ENCODE peak calls at places on chromosomes 12 and 14, in four cellular contexts. V is K562, Q is A549, S is HepG2. Z is an unnamed sample.

GRCh38 chr12:132312516-132312915 is 16.9 kb downstream of the GALNT9 start:
- DNase-seq in V (no peak), Q (no peak), S (no peak), Z (no peak)

GRCh38 chr12:53006810-53007742 is 820 bp downstream of the EIF4B start:
- DNase-seq in V (peak; percentile 93), Q (peak; percentile 93), S (peak; percentile 71), Z (peak; percentile 93)

GRCh38 chr12:75011120-75011519 is 198.5 kb downstream of the KCNC2 start:
- DNase-seq in V (no peak), Q (no peak), S (no peak), Z (peak; percentile 19)

GRCh38 chr14:53953828-53954550 is 2.6 kb downstream of the BMP4 start:
- DNase-seq in V (no peak), Q (peak; percentile 32), S (peak; percentile 24), Z (no peak)

GRCh38 chr14:22388669-22389625 is 200.1 kb downstream of the DAD1 start:
- DNase-seq in V (no peak), Q (no peak), S (peak; percentile 67), Z (peak; percentile 11)

GRCh38 chr12:108801736-108802665 is 55.4 kb downstream of the SSH1 start:
- DNase-seq in V (no peak), Q (no peak), S (no peak), Z (no peak)

GRCh38 chr14:50318031-50318626 is 6.0 kb downstream of the DMAC2L start:
- DNase-seq in V (peak; percentile 24), Q (peak; percentile 46), S (peak; percentile 27), Z (peak; percentile 28)

GRCh38 chr12:95978774-95979173 is 17.4 kb downstream of the HAL start:
- DNase-seq in V (peak; percentile 6), Q (no peak), S (no peak), Z (no peak)

GRCh38 chr12:2049604-2050540 is 2.9 kb upstream of the CACNA1C start:
- DNase-seq in V (no peak), Q (no peak), S (peak; percentile 50), Z (peak; percentile 22)

GRCh38 chr12:81866081-81866480 is 106.9 kb upstream of the PPFIA2 start:
- DNase-seq in V (no peak), Q (no peak), S (no peak), Z (no peak)

GRCh38 chr12:3537916-3538690 is 47.1 kb downstream of the PRMT8 start:
- DNase-seq in V (no peak), Q (no peak), S (no peak), Z (no peak)

GRCh38 chr14:88380405-88380804 is 5.1 kb upstream of the SPATA7 start:
- DNase-seq in V (no peak), Q (peak; percentile 18), S (no peak), Z (peak; percentile 4)

GRCh38 chr14:96852823-96853422 is 55.7 kb downstream of the VRK1 start:
- DNase-seq in V (peak; percentile 57), Q (peak; percentile 56), S (peak; percentile 18), Z (peak; percentile 48)

GRCh38 chr12:15372313-15372712 is 50.0 kb downstream of the PTPRO start:
- DNase-seq in V (no peak), Q (no peak), S (no peak), Z (no peak)

GRCh38 chr14:49768301-49769121 is 558 bp downstream of the KLHDC2 start:
- DNase-seq in V (peak; percentile 74), Q (peak; percentile 81), S (peak; percentile 70), Z (peak; percentile 74)

DNA sequence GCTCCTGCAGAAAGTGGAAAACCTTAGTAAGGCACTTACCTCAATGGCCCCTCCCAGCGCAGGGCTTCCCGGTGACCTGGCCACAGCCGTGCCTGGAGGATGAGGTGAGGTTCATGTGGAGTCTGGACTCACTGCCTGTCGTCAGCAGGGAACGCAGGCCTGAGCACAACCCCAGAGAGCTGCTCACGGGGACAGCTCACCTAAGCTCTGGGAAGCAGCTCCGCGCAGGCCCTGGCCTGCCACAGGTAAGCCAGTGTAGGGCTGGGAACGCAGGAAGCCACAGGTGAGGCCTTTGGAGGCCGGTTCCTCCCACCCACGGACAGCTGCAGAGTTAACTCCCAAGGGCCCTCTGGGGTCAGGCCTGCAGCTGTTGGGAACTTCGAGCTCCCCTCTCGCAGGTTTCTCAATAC is 32.8 kb downstream of the ANAPC7 start:
- DNase-seq in V (no peak), Q (no peak), S (no peak), Z (no peak)
- TF ChIP-seq POLR2A in V (no peak), Q (no peak), S (no peak), Z (no peak)

DNA sequence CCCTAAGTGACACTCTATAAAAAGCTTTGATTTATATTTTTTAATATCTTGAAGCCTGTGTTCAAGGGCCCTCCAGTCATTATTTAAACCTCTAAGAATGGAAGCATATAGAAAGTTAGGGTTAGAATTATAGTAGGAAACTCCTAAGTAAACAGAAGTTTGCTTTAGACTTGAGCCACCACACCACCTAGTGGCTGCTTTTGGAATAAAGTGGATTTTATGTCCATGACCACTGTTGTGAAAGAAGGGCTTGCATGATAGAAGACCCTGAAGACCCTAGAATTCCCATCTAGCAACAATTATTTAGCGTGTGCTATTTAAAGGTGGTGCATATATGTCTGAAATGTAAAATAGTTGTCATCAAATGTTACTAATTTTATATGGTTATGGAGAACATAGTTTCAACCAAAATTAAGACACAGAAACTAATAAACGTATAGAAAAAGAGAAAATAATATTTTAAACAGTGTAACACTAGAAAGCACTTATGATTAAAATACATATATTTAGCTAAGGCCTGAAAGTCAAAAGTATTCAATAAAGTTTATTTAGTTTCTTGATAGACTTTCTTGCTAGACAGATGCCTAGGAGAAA is 21.3 kb downstream of the LRRIQ1 start:
- DNase-seq in V (peak; percentile 48), Q (peak; percentile 68), S (peak; percentile 30), Z (peak; percentile 68)
- TF ChIP-seq MYC in V (no peak), Q (no peak), S (no peak), Z (no peak)

GRCh38 chr14:24734917-24735500 is 101.0 kb upstream of the GZMB start:
- DNase-seq in V (peak; percentile 64), Q (peak; percentile 61), S (peak; percentile 86), Z (peak; percentile 72)
- TF ChIP-seq CTCF in V (peak; percentile 41), Q (peak; percentile 66), S (peak; percentile 91), Z (peak; percentile 64)

GRCh38 chr12:51954465-51955361 is 3.2 kb downstream of the ACVR1B start:
- DNase-seq in V (peak; percentile 59), Q (peak; percentile 38), S (peak; percentile 55), Z (peak; percentile 74)
- TF ChIP-seq POLR2A in V (no peak), Q (no peak), S (no peak), Z (no peak)

GRCh38 chr12:28149279-28149678 is 41.0 kb upstream of the CCDC91 start:
- DNase-seq in V (no peak), Q (no peak), S (no peak), Z (no peak)
- TF ChIP-seq MYC in V (no peak), Q (no peak), S (no peak), Z (no peak)

DNA sequence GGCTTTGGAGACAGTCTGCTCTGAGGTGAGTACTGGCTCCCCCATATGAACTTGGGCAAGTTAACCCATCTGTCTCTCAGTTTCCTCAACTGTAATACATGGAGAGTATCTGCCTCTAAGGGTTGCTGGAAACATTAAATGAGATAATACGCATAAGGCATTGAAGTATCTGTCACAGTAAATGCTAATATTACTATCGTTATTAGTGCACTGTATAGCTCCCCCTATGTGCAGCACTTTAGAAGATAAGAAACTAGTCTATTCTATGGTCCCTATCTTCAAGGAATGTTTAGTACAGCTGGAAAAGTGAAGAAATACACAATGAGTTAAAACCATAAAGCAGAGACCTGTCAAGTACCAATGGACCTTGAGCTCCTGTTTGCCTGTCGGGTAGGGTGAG is 51.7 kb upstream of the CFL2 start:
- DNase-seq in V (no peak), Q (peak; percentile 26), S (no peak), Z (no peak)
- TF ChIP-seq CTCF in V (no peak), Q (peak; percentile 41), S (peak; percentile 29), Z (no peak)

GRCh38 chr12:116713529-116713928 is 24.3 kb downstream of the SPRING1 start:
- DNase-seq in V (no peak), Q (no peak), S (no peak), Z (no peak)

GRCh38 chr12:116712458-116713303 is 25.2 kb downstream of the SPRING1 start:
- DNase-seq in V (no peak), Q (no peak), S (no peak), Z (no peak)

GRCh38 chr12:116717466-116718457 is 20.1 kb downstream of the SPRING1 start:
- DNase-seq in V (no peak), Q (no peak), S (no peak), Z (no peak)

GRCh38 chr12:116710367-116710766 is 27.5 kb downstream of the SPRING1 start:
- DNase-seq in V (no peak), Q (no peak), S (no peak), Z (no peak)

GRCh38 chr12:116714175-116714574 is 23.7 kb downstream of the SPRING1 start:
- DNase-seq in V (no peak), Q (no peak), S (no peak), Z (peak; percentile 86)
- TF ChIP-seq POLR2A in V (no peak), Q (no peak), S (no peak), Z (no peak)

GRCh38 chr14:62056789-62057188 is 294.6 kb downstream of the SNAPC1 start:
- DNase-seq in V (no peak), Q (no peak), S (no peak), Z (no peak)
- TF ChIP-seq MYC in V (no peak), Q (no peak), S (no peak), Z (no peak)

GRCh38 chr12:26701604-26702215 is 131.3 kb downstream of the ITPR2 start:
- DNase-seq in V (peak; percentile 52), Q (peak; percentile 58), S (peak; percentile 23), Z (peak; percentile 80)
- TF ChIP-seq CTCF in V (peak; percentile 40), Q (peak; percentile 86), S (peak; percentile 39), Z (peak; percentile 54)

Z was measured in NB4.